ENCODE peak calls at places on chromosomes 2 and 18, in eight cellular contexts. S is right lobe of liver; K is stimulated activated naive CD4-positive, alpha-beta T cell; X is NCI-H510A; L is activated naive CD4-positive, alpha-beta T cell; W is islet precursor cell; B is HAP-1; Y is amniotic stem cell. F is an unnamed sample.

GRCh38 chr2:170324640-170325046 is 146.7 kb downstream of the MYO3B start:
- DNase-seq in B (peak; percentile 68), S (no peak), Y (no peak), L (peak; percentile 2), X (peak; percentile 69), K (no peak), W (peak; percentile 70), F (peak; percentile 80)

GRCh38 chr18:9803698-9804516 is 81.9 kb upstream of the TXNDC2 start:
- DNase-seq in K (no peak), W (no peak), Y (no peak), X (no peak), L (no peak), B (peak; percentile 21), S (no peak), F (no peak)

GRCh38 chr18:68701353-68701752 is 13.6 kb downstream of the TMX3 start:
- DNase-seq in B (no peak), Y (no peak), S (no peak), X (no peak), K (no peak), L (no peak), W (no peak), F (no peak)

GRCh38 chr2:24349097-24349496 is 11.2 kb downstream of the ITSN2 start:
- DNase-seq in K (no peak), B (no peak), L (no peak), W (no peak), S (no peak), X (no peak), Y (no peak), F (no peak)

GRCh38 chr2:47819834-47820233 is 36.9 kb downstream of the MSH6 start:
- DNase-seq in K (no peak), Y (no peak), X (no peak), L (no peak), S (no peak), B (no peak), W (no peak), F (no peak)

GRCh38 chr2:170344663-170345099 is 166.7 kb downstream of the MYO3B start:
- DNase-seq in S (no peak), W (no peak), L (no peak), Y (no peak), K (no peak), B (no peak), X (no peak), F (no peak)

GRCh38 chr2:151619337-151619989 is 114.8 kb downstream of the NEB start:
- DNase-seq in K (no peak), L (no peak), Y (no peak), W (no peak), X (no peak), B (no peak), S (no peak), F (no peak)

GRCh38 chr2:140893685-140894084 is 1237.1 kb downstream of the LRP1B start:
- DNase-seq in Y (no peak), L (no peak), K (no peak), S (no peak), W (no peak), B (no peak), X (no peak), F (no peak)

GRCh38 chr2:220198911-220199310 is 571.5 kb downstream of the SLC4A3 start:
- DNase-seq in L (no peak), K (no peak), S (no peak), X (no peak), Y (peak; percentile 39), W (no peak), B (no peak), F (no peak)

GRCh38 chr2:232013701-232014353 is 52.3 kb downstream of the DIS3L2 start:
- DNase-seq in L (no peak), W (no peak), K (no peak), S (no peak), Y (peak; percentile 30), B (no peak), X (peak; percentile 30), F (no peak)

GRCh38 chr18:48003426-48004349 is 73.2 kb upstream of the SMAD2 start:
- DNase-seq in L (no peak), Y (no peak), S (no peak), B (no peak), X (no peak), K (no peak), W (peak; percentile 89), F (no peak)

GRCh38 chr18:1104265-1104792 is 199.7 kb downstream of the ADCYAP1 start:
- DNase-seq in S (no peak), L (no peak), K (no peak), W (no peak), Y (no peak), X (no peak), B (no peak), F (no peak)

GRCh38 chr2:147800316-147800715 is 44.5 kb upstream of the ACVR2A start:
- DNase-seq in X (no peak), B (no peak), Y (no peak), S (no peak), L (no peak), K (no peak), W (no peak), F (no peak)

GRCh38 chr2:58156780-58157179 is 84.3 kb downstream of the FANCL start:
- DNase-seq in K (no peak), Y (no peak), W (no peak), L (no peak), S (no peak), X (no peak), B (no peak), F (no peak)

GRCh38 chr2:61135510-61135909 is 26.5 kb upstream of the C2orf74 start:
- DNase-seq in L (no peak), X (no peak), W (no peak), S (no peak), Y (no peak), K (no peak), B (no peak), F (no peak)

GRCh38 chr2:26347286-26347865 is 787 bp upstream of the ADGRF3 start:
- DNase-seq in L (no peak), K (no peak), X (no peak), W (no peak), S (no peak), B (no peak), Y (no peak), F (no peak)

GRCh38 chr2:10322481-10322880 is 19.8 kb downstream of the HPCAL1 start:
- DNase-seq in S (no peak), W (no peak), K (no peak), L (no peak), Y (no peak), X (no peak), B (no peak), F (no peak)

GRCh38 chr2:203758841-203759691 is 52.6 kb downstream of the CD28 start:
- DNase-seq in L (no peak), S (no peak), K (no peak), B (no peak), X (peak; percentile 5), W (peak; percentile 68), Y (no peak), F (no peak)

GRCh38 chr2:152047826-152048476 is 50.9 kb downstream of the CACNB4 start:
- DNase-seq in B (no peak), X (no peak), L (no peak), W (no peak), Y (no peak), K (no peak), S (no peak), F (no peak)

GRCh38 chr2:23273786-23274185 is 111.2 kb upstream of the KLHL29 start:
- DNase-seq in S (no peak), K (no peak), Y (no peak), W (no peak), X (no peak), B (no peak), L (no peak), F (no peak)

GRCh38 chr2:221502270-221502973 is 69.7 kb downstream of the EPHA4 start:
- DNase-seq in B (no peak), Y (peak; percentile 47), W (no peak), L (no peak), S (no peak), X (no peak), K (no peak), F (no peak)

GRCh38 chr2:197706839-197707207 is 1.7 kb downstream of the MARS2 start:
- DNase-seq in L (no peak), B (peak; percentile 17), X (no peak), S (no peak), W (peak; percentile 63), Y (no peak), K (no peak), F (no peak)

GRCh38 chr2:6952116-6952515 is 34.9 kb downstream of the RNF144A start:
- DNase-seq in W (no peak), L (no peak), K (no peak), Y (no peak), B (no peak), X (no peak), S (no peak), F (no peak)

GRCh38 chr2:69561041-69561550 is 82.4 kb downstream of the AAK1 start:
- DNase-seq in S (no peak), K (no peak), X (no peak), B (no peak), W (no peak), L (no peak), Y (no peak), F (no peak)

GRCh38 chr2:190716176-190716807 is 67.4 kb downstream of the NAB1 start:
- DNase-seq in Y (no peak), K (no peak), B (no peak), L (no peak), W (no peak), X (no peak), S (no peak), F (no peak)

GRCh38 chr2:37654932-37655331 is 16.5 kb downstream of the CDC42EP3 start:
- DNase-seq in Y (no peak), L (no peak), S (no peak), B (peak; percentile 78), X (no peak), K (no peak), W (no peak), F (peak; percentile 77)

GRCh38 chr2:28274911-28275685 is 117.6 kb upstream of the FOSL2 start:
- DNase-seq in Y (peak; percentile 60), K (no peak), X (peak; percentile 21), W (peak; percentile 91), B (peak; percentile 25), S (no peak), L (no peak), F (no peak)

GRCh38 chr18:13539050-13539449 is 187.3 kb downstream of the FAM210A start:
- DNase-seq in W (peak; percentile 22), B (no peak), K (peak; percentile 28), X (no peak), Y (no peak), L (peak; percentile 31), S (no peak), F (peak; percentile 38)

GRCh38 chr2:134269986-134270735 is 16.3 kb downstream of the MGAT5 start:
- DNase-seq in L (no peak), X (no peak), W (no peak), Y (no peak), B (no peak), K (no peak), S (no peak), F (no peak)

GRCh38 chr2:176984987-176985386 is 227.6 kb upstream of the HNRNPA3 start:
- DNase-seq in W (no peak), S (no peak), L (no peak), K (no peak), X (no peak), Y (no peak), B (no peak), F (no peak)

GRCh38 chr18:9403795-9404564 is 69.4 kb downstream of the TWSG1 start:
- DNase-seq in W (no peak), X (no peak), B (peak; percentile 26), L (no peak), K (no peak), S (no peak), Y (no peak), F (no peak)

F was measured in DMS153.